ENCODE peak calls at places on chromosomes 2 and 18, in ten cellular contexts. B is IMR-90, M is upper lobe of right lung, X is ovary, W is A549, I is dorsolateral prefrontal cortex, A is right cardiac atrium, O is fibroblast of the aortic adventitia, T is brain microvascular endothelial cell, G is pancreas. Q is an unnamed sample.

GRCh38 chr2:101704046-101704466 is 6.5 kb downstream of the MAP4K4 start:
- DNase-seq in B (peak; percentile 77), M (no peak), X (no peak), W (peak; percentile 32), I (no peak), A (peak; percentile 48), O (peak; percentile 94), T (no peak), G (no peak), Q (no peak)

GRCh38 chr2:27322301-27322765 is 564 bp downstream of the MPV17 start:
- DNase-seq in B (peak; percentile 8), M (no peak), X (no peak), W (peak; percentile 15), I (no peak), A (peak; percentile 33), O (peak; percentile 10), T (no peak), G (peak; percentile 66), Q (no peak)

GRCh38 chr18:8996771-8997432 is 105.6 kb upstream of the NDUFV2 start:
- DNase-seq in B (no peak), M (no peak), X (no peak), W (no peak), I (no peak), A (no peak), O (peak; percentile 67), T (no peak), G (no peak), Q (no peak)

GRCh38 chr2:176613358-176614032 is 344.3 kb downstream of the MTX2 start:
- DNase-seq in B (no peak), M (no peak), X (no peak), W (no peak), I (no peak), A (no peak), O (peak; percentile 68), T (no peak), G (no peak), Q (no peak)

GRCh38 chr2:102061962-102062795 is 70.4 kb downstream of the IL1R2 start:
- DNase-seq in B (peak; percentile 78), M (no peak), X (no peak), W (no peak), I (no peak), A (peak; percentile 68), O (peak; percentile 97), T (peak; percentile 64), G (no peak), Q (no peak)

GRCh38 chr18:24810561-24810960 is 350.1 kb downstream of the HRH4 start:
- DNase-seq in B (no peak), M (no peak), X (no peak), W (no peak), I (no peak), A (no peak), O (no peak), T (no peak), G (no peak), Q (no peak)

GRCh38 chr2:133676392-133677130 is 108.3 kb upstream of the NCKAP5 start:
- DNase-seq in B (peak; percentile 80), M (no peak), X (no peak), W (no peak), I (no peak), A (no peak), O (peak; percentile 93), T (peak; percentile 40), G (no peak), Q (no peak)

GRCh38 chr2:70132244-70133126 is 45.2 kb downstream of the PCBP1 start:
- DNase-seq in B (peak; percentile 63), M (no peak), X (peak; percentile 49), W (peak; percentile 68), I (peak; percentile 54), A (no peak), O (peak; percentile 72), T (peak; percentile 57), G (no peak), Q (no peak)

GRCh38 chr2:36411962-36412444 is 56.4 kb downstream of the CRIM1 start:
- DNase-seq in B (no peak), M (no peak), X (no peak), W (peak; percentile 78), I (no peak), A (no peak), O (no peak), T (peak; percentile 69), G (no peak), Q (no peak)

GRCh38 chr2:100197643-100198153 is 55.3 kb upstream of the AFF3 start:
- DNase-seq in B (peak; percentile 46), M (peak; percentile 88), X (peak; percentile 87), W (no peak), I (no peak), A (peak; percentile 79), O (peak; percentile 49), T (peak; percentile 57), G (no peak), Q (peak; percentile 8)

GRCh38 chr18:78726326-78727056 is 253.1 kb upstream of the SALL3 start:
- DNase-seq in B (no peak), M (peak; percentile 55), X (no peak), W (no peak), I (peak; percentile 13), A (no peak), O (no peak), T (no peak), G (no peak), Q (no peak)

GRCh38 chr2:60337142-60337497 is 216.3 kb downstream of the BCL11A start:
- DNase-seq in B (no peak), M (peak; percentile 61), X (no peak), W (no peak), I (no peak), A (no peak), O (no peak), T (no peak), G (peak; percentile 63), Q (no peak)

GRCh38 chr2:196169521-196169920 is 1.9 kb downstream of the STK17B start:
- DNase-seq in B (no peak), M (no peak), X (no peak), W (no peak), I (no peak), A (no peak), O (peak; percentile 32), T (no peak), G (no peak), Q (no peak)
- H3K4me3 ChIP-seq in B (peak overlapping the region; percentile 67), M (peak overlapping the region; percentile 92), X (peak overlapping the region; percentile 61), W (peak overlapping the region; percentile 90), I (peak overlapping the region; percentile 79), A (peak overlapping the region; percentile 83), O (peak overlapping the region; percentile 89), T (peak overlapping the region; percentile 91), G (peak overlapping the region; percentile 98), Q (no peak overlapping the region)

GRCh38 chr2:200850512-200851256 is 13.8 kb downstream of the CLK1 start:
- DNase-seq in B (no peak), M (no peak), X (no peak), W (no peak), I (no peak), A (no peak), O (no peak), T (no peak), G (no peak), Q (no peak)

GRCh38 chr2:200847939-200848338 is 16.5 kb downstream of the CLK1 start:
- DNase-seq in B (no peak), M (no peak), X (no peak), W (no peak), I (no peak), A (no peak), O (no peak), T (no peak), G (no peak), Q (no peak)

GRCh38 chr2:200851398-200852248 is 12.8 kb downstream of the CLK1 start:
- DNase-seq in B (no peak), M (no peak), X (no peak), W (no peak), I (no peak), A (no peak), O (no peak), T (no peak), G (no peak), Q (no peak)

GRCh38 chr2:200856806-200857205 is 7.7 kb downstream of the CLK1 start:
- DNase-seq in B (no peak), M (no peak), X (no peak), W (no peak), I (no peak), A (no peak), O (no peak), T (no peak), G (no peak), Q (no peak)

DNA sequence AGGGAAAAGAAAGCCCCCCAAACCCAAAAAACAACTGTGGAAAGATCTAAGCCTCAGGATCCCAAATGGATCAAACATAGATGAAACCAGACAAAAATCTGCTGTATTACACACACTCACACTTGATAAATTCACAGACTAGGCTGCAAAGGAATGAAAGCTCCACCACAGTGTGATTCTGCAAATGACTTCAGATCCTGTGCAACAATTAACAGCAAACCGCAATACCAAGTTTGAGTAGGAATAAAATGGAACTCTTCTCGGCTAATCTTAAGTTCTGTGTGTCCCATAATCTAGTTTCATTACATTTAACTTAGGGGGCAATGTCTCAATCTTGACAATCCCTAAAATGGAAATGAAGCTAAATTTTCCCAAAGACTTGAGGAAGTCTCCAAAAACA is 11.9 kb downstream of the CLK1 start:
- DNase-seq in B (no peak), M (no peak), X (no peak), W (no peak), I (no peak), A (no peak), O (no peak), T (no peak), G (no peak), Q (no peak)
- H3K4me3 ChIP-seq in B (no peak overlapping the region), M (no peak overlapping the region), X (no peak overlapping the region), W (no peak overlapping the region), I (no peak overlapping the region), A (no peak overlapping the region), O (no peak overlapping the region), T (no peak overlapping the region), G (no peak overlapping the region), Q (no peak overlapping the region)

DNA sequence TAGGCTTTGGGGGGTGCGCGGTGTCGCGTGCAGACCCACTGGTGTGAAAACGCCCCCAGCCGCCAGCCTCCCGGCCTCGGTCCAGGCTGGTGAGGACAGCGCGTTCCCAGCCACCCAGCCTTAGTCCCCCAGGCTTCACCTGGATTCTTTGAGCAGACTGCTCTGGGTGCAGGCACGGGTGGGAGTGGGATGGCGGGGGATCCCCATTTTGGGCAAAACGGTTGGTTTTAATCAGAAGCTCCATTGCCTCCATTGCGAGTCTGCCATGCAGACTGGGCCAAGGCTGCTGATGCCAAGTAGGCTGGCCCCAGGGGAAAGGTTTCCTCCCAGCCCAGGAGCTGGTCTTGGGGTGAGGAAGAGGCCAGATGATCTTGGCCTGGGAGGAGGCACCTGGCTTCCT is 445 bp downstream of the MLPH start:
- DNase-seq in B (no peak), M (no peak), X (no peak), W (no peak), I (no peak), A (no peak), O (no peak), T (no peak), G (no peak), Q (no peak)
- H3K4me3 ChIP-seq in B (peak overlapping the region; percentile 70), M (peak overlapping the region; percentile 53), X (peak overlapping the region; percentile 47), W (peak overlapping the region; percentile 86), I (peak overlapping the region; percentile 52), A (peak overlapping the region; percentile 34), O (peak overlapping the region; percentile 69), T (peak overlapping the region; percentile 97), G (peak overlapping the region; percentile 48), Q (peak overlapping the region; percentile 62)

DNA sequence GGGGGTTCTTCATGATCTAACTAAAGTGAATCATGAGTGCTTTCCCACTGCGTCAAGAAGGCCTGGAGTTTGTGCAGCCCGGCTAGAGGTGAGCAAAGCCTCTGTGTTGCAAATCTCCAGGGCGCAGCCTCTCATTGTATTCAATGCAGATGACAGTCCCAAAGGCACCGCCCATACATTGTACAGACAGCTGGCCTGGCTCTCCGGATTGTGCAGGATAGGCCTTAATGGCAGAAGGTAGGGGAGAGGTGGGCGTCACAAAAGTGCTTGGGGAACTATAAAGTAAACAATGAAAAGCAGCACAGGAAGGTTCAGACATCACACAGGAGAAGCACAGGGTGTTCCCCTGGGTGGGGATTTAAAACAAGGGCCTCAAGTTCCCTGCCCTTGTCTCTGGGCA is 892 bp upstream of the GYPC start:
- DNase-seq in B (peak; percentile 20), M (no peak), X (peak; percentile 36), W (no peak), I (no peak), A (no peak), O (peak; percentile 16), T (no peak), G (no peak), Q (no peak)
- H3K4me3 ChIP-seq in B (no peak overlapping the region), M (peak overlapping the region; percentile 72), X (no peak overlapping the region), W (no peak overlapping the region), I (no peak overlapping the region), A (no peak overlapping the region), O (peak overlapping the region; percentile 87), T (no peak overlapping the region), G (no peak overlapping the region), Q (no peak overlapping the region)

Q was measured in NT2/D1.